ENCODE peak calls at places on chromosomes 6 and 20, in five cellular contexts. F, R, V, Z and S are unnamed samples.

GRCh38 chr6:144340541-144341371 is 55.6 kb downstream of the UTRN start:
- DNase-seq in V (no peak), R (no peak), Z (no peak), F (no peak), S (no peak)

GRCh38 chr20:21435576-21435975 is 38.2 kb upstream of the NKX2-4 start:
- DNase-seq in V (no peak), Z (no peak), R (no peak), F (no peak), S (no peak)

GRCh38 chr6:53436904-53437303 is 88.2 kb upstream of the ELOVL5 start:
- DNase-seq in Z (no peak), F (no peak), R (no peak), V (peak), S (no peak)

GRCh38 chr20:63546256-63546655 is 1.3 kb downstream of the SRMS start:
- DNase-seq in R (no peak), F (no peak), V (no peak), Z (no peak), S (no peak)

GRCh38 chr20:43011491-43011890 is 178.2 kb downstream of the PTPRT start:
- DNase-seq in V (no peak), F (no peak), R (no peak), Z (no peak), S (no peak)

GRCh38 chr20:59163641-59164530 is at the start of gene ZNF831:
- DNase-seq in Z (no peak), R (no peak), V (no peak), F (no peak), S (no peak)

GRCh38 chr6:158611600-158612041 is 32.9 kb downstream of the DYNLT1 start:
- DNase-seq in V (no peak), R (no peak), F (no peak), Z (no peak), S (no peak)

GRCh38 chr20:49032455-49032854 is 13.7 kb upstream of the CSE1L start:
- DNase-seq in V (no peak), Z (no peak), R (no peak), F (no peak), S (no peak)

GRCh38 chr20:21302645-21303060 is 478 bp upstream of the XRN2 start:
- DNase-seq in V (no peak), Z (no peak), F (no peak), R (no peak), S (no peak)